ENCODE peak calls at places on chromosomes 1 and 21, in five cellular contexts. One of them, this sample, is unnamed.

GRCh38 chr1:22814176-22815042 is 103.8 kb downstream of the EPHB2 start:
- DNase-seq in uterus: peak
- DNase-seq in mammary epithelial cell: no peak
- DNase-seq in GM13976: no peak
- DNase-seq in left lung: peak
- DNase-seq in this sample: no peak

GRCh38 chr1:31335007-31335406 is 37.9 kb downstream of the FABP3 start:
- DNase-seq in mammary epithelial cell: peak
- DNase-seq in left lung: no peak
- DNase-seq in GM13976: peak
- DNase-seq in uterus: no peak
- DNase-seq in this sample: peak

GRCh38 chr1:109897244-109897955 is 13.2 kb upstream of the CSF1 start:
- DNase-seq in mammary epithelial cell: no peak
- DNase-seq in uterus: no peak
- DNase-seq in left lung: no peak
- DNase-seq in GM13976: no peak
- DNase-seq in this sample: no peak

GRCh38 chr1:51926171-51926812 is 47.8 kb upstream of the NRDC start:
- DNase-seq in uterus: no peak
- DNase-seq in left lung: no peak
- DNase-seq in mammary epithelial cell: peak
- DNase-seq in GM13976: no peak
- DNase-seq in this sample: peak

GRCh38 chr1:64948905-64949833 is 17.2 kb downstream of the JAK1 start:
- DNase-seq in mammary epithelial cell: peak
- DNase-seq in left lung: no peak
- DNase-seq in GM13976: no peak
- DNase-seq in uterus: no peak
- DNase-seq in this sample: no peak

GRCh38 chr1:196608401-196609113 is at the start of gene KCNT2:
- DNase-seq in uterus: peak
- DNase-seq in mammary epithelial cell: no peak
- DNase-seq in left lung: peak
- DNase-seq in GM13976: no peak
- DNase-seq in this sample: no peak

GRCh38 chr1:184110253-184111204 is 59.0 kb downstream of the TSEN15 start:
- DNase-seq in uterus: no peak
- DNase-seq in mammary epithelial cell: no peak
- DNase-seq in GM13976: peak
- DNase-seq in left lung: no peak
- DNase-seq in this sample: no peak

GRCh38 chr1:31786366-31787060 is 22.4 kb upstream of the ADGRB2 start:
- DNase-seq in mammary epithelial cell: no peak
- DNase-seq in GM13976: no peak
- DNase-seq in uterus: no peak
- DNase-seq in left lung: peak
- DNase-seq in this sample: no peak

GRCh38 chr1:24978383-24979032 is 48.4 kb upstream of the RUNX3 start:
- DNase-seq in GM13976: no peak
- DNase-seq in mammary epithelial cell: no peak
- DNase-seq in uterus: no peak
- DNase-seq in left lung: no peak
- DNase-seq in this sample: no peak

GRCh38 chr1:226778657-226779058 is 39.6 kb upstream of the ITPKB start:
- DNase-seq in uterus: peak
- DNase-seq in mammary epithelial cell: peak
- DNase-seq in GM13976: no peak
- DNase-seq in left lung: no peak
- DNase-seq in this sample: no peak

GRCh38 chr1:117120774-117121588 is 568 bp downstream of the TRIM45 start:
- DNase-seq in left lung: no peak
- DNase-seq in GM13976: peak
- DNase-seq in uterus: no peak
- DNase-seq in mammary epithelial cell: no peak
- DNase-seq in this sample: no peak

GRCh38 chr1:41955461-41956159 is 36.9 kb upstream of the HIVEP3 start:
- DNase-seq in left lung: no peak
- DNase-seq in mammary epithelial cell: peak
- DNase-seq in GM13976: peak
- DNase-seq in uterus: no peak
- DNase-seq in this sample: peak

GRCh38 chr1:49408346-49408745 is 615.4 kb downstream of the AGBL4 start:
- DNase-seq in left lung: no peak
- DNase-seq in uterus: no peak
- DNase-seq in GM13976: no peak
- DNase-seq in mammary epithelial cell: peak
- DNase-seq in this sample: no peak

GRCh38 chr1:74728736-74729135 is 4.1 kb downstream of the CRYZ start:
- DNase-seq in left lung: no peak
- DNase-seq in uterus: no peak
- DNase-seq in mammary epithelial cell: no peak
- DNase-seq in GM13976: no peak
- DNase-seq in this sample: no peak

GRCh38 chr1:51300270-51300669 is 30.1 kb downstream of the TTC39A start:
- DNase-seq in mammary epithelial cell: no peak
- DNase-seq in uterus: no peak
- DNase-seq in left lung: no peak
- DNase-seq in GM13976: no peak
- DNase-seq in this sample: no peak

GRCh38 chr1:245860681-245861552 is 646.2 kb downstream of the SMYD3 start:
- DNase-seq in GM13976: no peak
- DNase-seq in uterus: no peak
- DNase-seq in mammary epithelial cell: no peak
- DNase-seq in left lung: no peak
- DNase-seq in this sample: no peak

GRCh38 chr1:91696321-91696720 is 189.6 kb downstream of the TGFBR3 start:
- DNase-seq in mammary epithelial cell: no peak
- DNase-seq in left lung: no peak
- DNase-seq in uterus: no peak
- DNase-seq in GM13976: no peak
- DNase-seq in this sample: no peak

GRCh38 chr1:172343246-172344099 is 77.0 kb upstream of the C1orf105 start:
- DNase-seq in mammary epithelial cell: peak
- DNase-seq in left lung: no peak
- DNase-seq in uterus: no peak
- DNase-seq in GM13976: peak
- DNase-seq in this sample: no peak

GRCh38 chr1:5771788-5772187 is 220.4 kb downstream of the NPHP4 start:
- DNase-seq in mammary epithelial cell: no peak
- DNase-seq in GM13976: no peak
- DNase-seq in left lung: no peak
- DNase-seq in uterus: no peak
- DNase-seq in this sample: no peak

GRCh38 chr1:156677616-156678596 is 699 bp upstream of the NES start:
- DNase-seq in mammary epithelial cell: peak
- DNase-seq in uterus: peak
- DNase-seq in left lung: no peak
- DNase-seq in GM13976: peak
- DNase-seq in this sample: peak

GRCh38 chr1:24932284-24932683 is 2.2 kb upstream of the RUNX3 start:
- DNase-seq in uterus: no peak
- DNase-seq in mammary epithelial cell: no peak
- DNase-seq in left lung: peak
- DNase-seq in GM13976: peak
- DNase-seq in this sample: peak

GRCh38 chr1:202023033-202023433 is 12.6 kb downstream of the ELF3 start:
- DNase-seq in uterus: no peak
- DNase-seq in left lung: peak
- DNase-seq in GM13976: no peak
- DNase-seq in mammary epithelial cell: peak
- DNase-seq in this sample: no peak

GRCh38 chr1:242185728-242186127 is 186.8 kb upstream of the MAP1LC3C start:
- DNase-seq in left lung: no peak
- DNase-seq in uterus: no peak
- DNase-seq in mammary epithelial cell: no peak
- DNase-seq in GM13976: no peak
- DNase-seq in this sample: no peak

GRCh38 chr1:201229095-201229494 is 38.5 kb downstream of the IGFN1 start:
- DNase-seq in uterus: no peak
- DNase-seq in left lung: peak
- DNase-seq in mammary epithelial cell: no peak
- DNase-seq in GM13976: peak
- DNase-seq in this sample: peak

GRCh38 chr1:208002672-208003071 is 91.7 kb upstream of the CD34 start:
- DNase-seq in uterus: no peak
- DNase-seq in left lung: no peak
- DNase-seq in GM13976: no peak
- DNase-seq in mammary epithelial cell: no peak
- DNase-seq in this sample: no peak

GRCh38 chr1:29264773-29265389 is 28.6 kb downstream of the PTPRU start:
- DNase-seq in mammary epithelial cell: peak
- DNase-seq in uterus: no peak
- DNase-seq in GM13976: no peak
- DNase-seq in left lung: no peak
- DNase-seq in this sample: no peak

GRCh38 chr1:169113613-169114119 is 7.2 kb downstream of the ATP1B1 start:
- DNase-seq in GM13976: no peak
- DNase-seq in left lung: no peak
- DNase-seq in mammary epithelial cell: peak
- DNase-seq in uterus: no peak
- DNase-seq in this sample: no peak

GRCh38 chr1:210291088-210291487 is 37.6 kb upstream of the HHAT start:
- DNase-seq in mammary epithelial cell: no peak
- DNase-seq in GM13976: no peak
- DNase-seq in uterus: no peak
- DNase-seq in left lung: no peak
- DNase-seq in this sample: no peak

GRCh38 chr1:210294991-210295773 is 33.5 kb upstream of the HHAT start:
- DNase-seq in GM13976: no peak
- DNase-seq in left lung: no peak
- DNase-seq in uterus: peak
- DNase-seq in mammary epithelial cell: peak
- DNase-seq in this sample: no peak

GRCh38 chr1:210291786-210292275 is 36.9 kb upstream of the HHAT start:
- DNase-seq in uterus: peak
- DNase-seq in GM13976: no peak
- DNase-seq in left lung: no peak
- DNase-seq in mammary epithelial cell: no peak
- DNase-seq in this sample: no peak

GRCh38 chr1:210293191-210293607 is 35.5 kb upstream of the HHAT start:
- DNase-seq in uterus: peak
- DNase-seq in mammary epithelial cell: no peak
- DNase-seq in left lung: peak
- DNase-seq in GM13976: no peak
- DNase-seq in this sample: no peak

DNA sequence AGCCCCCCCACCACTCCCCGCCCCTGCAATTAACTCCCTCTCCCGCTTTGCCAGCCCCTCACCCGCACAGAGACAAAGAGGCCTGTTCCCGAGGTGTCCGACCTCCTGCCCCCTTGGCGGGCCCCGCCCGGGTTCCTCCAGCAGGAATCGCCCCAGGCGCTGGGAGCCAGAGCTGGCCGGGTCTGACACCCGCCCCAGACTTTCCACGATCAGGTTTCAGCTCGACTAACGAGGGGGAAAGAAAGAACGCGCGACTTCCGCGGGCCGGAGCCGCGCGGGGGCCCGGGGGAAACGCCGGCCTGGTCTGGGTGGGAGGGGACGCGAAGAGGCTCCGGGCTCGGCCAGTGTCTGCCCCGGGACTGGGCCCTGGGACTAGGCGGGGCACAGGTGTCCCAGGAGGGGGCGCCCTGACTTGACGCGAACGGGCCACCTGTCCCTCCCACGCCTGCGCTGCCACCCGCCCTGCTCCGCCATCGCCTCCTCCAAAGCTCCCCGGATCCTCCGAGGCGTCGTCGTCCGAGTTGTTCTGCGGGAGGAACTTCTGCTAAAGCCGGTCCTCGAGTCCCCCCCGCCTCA is 36.3 kb upstream of the HHAT start:
- DNase-seq in GM13976: peak
- DNase-seq in uterus: peak
- DNase-seq in left lung: peak
- DNase-seq in mammary epithelial cell: peak
- DNase-seq in this sample: peak
- TF ChIP-seq CTCF in GM13976: peak
- TF ChIP-seq CTCF in uterus: peak
- TF ChIP-seq CTCF in left lung: no peak
- TF ChIP-seq CTCF in mammary epithelial cell: peak
- TF ChIP-seq CTCF in this sample: peak

GRCh38 chr1:37682334-37682987 is 9.9 kb upstream of the CDCA8 start:
- DNase-seq in mammary epithelial cell: peak
- DNase-seq in left lung: peak
- DNase-seq in uterus: peak
- DNase-seq in GM13976: peak
- DNase-seq in this sample: peak
- TF ChIP-seq CTCF in mammary epithelial cell: peak
- TF ChIP-seq CTCF in left lung: peak
- TF ChIP-seq CTCF in uterus: peak
- TF ChIP-seq CTCF in GM13976: peak
- TF ChIP-seq CTCF in this sample: peak

GRCh38 chr21:26881504-26882228 is 36.5 kb upstream of the ADAMTS1 start:
- DNase-seq in left lung: no peak
- DNase-seq in uterus: no peak
- DNase-seq in mammary epithelial cell: no peak
- DNase-seq in GM13976: no peak
- DNase-seq in this sample: no peak
- TF ChIP-seq CTCF in left lung: no peak
- TF ChIP-seq CTCF in uterus: peak
- TF ChIP-seq CTCF in mammary epithelial cell: no peak
- TF ChIP-seq CTCF in GM13976: no peak
- TF ChIP-seq CTCF in this sample: no peak

DNA sequence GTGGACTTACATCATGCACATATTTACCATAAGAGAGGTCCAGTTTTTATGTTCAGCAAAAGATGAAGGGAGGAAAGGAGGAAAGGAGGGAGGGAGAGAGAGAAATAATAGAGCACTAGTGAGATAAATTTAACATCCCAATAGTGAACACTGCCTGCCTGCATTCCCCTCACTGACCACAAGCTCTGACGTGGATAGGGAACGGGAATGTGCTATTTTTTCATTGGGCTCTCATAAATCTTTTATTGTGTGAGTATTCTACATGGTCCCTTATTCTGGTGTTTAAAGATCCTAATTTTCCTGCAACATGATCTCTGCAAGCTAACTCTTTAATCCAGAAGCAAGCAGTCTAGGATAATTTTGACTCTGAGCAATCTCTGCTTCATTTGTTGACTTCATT is 82.2 kb downstream of the TTC3 start:
- DNase-seq in left lung: no peak
- DNase-seq in GM13976: no peak
- DNase-seq in uterus: no peak
- DNase-seq in mammary epithelial cell: no peak
- DNase-seq in this sample: no peak
- TF ChIP-seq CTCF in left lung: no peak
- TF ChIP-seq CTCF in GM13976: no peak
- TF ChIP-seq CTCF in uterus: no peak
- TF ChIP-seq CTCF in mammary epithelial cell: no peak
- TF ChIP-seq CTCF in this sample: no peak

DNA sequence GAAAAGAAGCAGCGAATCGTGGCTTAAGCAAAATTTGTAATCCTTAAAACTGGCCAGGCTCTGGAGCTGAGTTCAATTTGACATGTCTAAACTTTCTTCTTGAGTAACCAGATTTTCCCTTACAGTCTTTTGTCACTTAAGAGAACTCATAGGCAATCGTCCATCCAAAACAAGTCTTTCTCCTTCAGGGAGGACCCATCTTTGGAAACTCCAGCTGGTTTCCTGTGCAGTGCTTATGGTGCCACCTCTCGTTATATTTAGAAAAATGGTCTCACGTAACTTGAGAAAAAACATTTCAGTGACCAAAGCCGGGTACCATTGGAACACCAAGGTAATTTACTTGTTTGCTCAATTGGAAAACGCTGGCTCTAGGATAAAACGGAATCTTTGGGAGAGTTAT is 1.9 kb upstream of the PTTG1IP start:
- DNase-seq in GM13976: no peak
- DNase-seq in uterus: no peak
- DNase-seq in mammary epithelial cell: peak
- DNase-seq in left lung: no peak
- DNase-seq in this sample: no peak
- TF ChIP-seq CTCF in GM13976: peak
- TF ChIP-seq CTCF in uterus: peak
- TF ChIP-seq CTCF in mammary epithelial cell: peak
- TF ChIP-seq CTCF in left lung: no peak
- TF ChIP-seq CTCF in this sample: peak

This sample was measured in GM13977.